ENCODE peak calls at places on chromosomes 13 and 19, in six cellular contexts. One of them, this sample, is unnamed.

GRCh38 chr13:35817642-35818576 is 313.3 kb downstream of the DCLK1 start:
- DNase-seq in ascending aorta: no peak
- DNase-seq in dorsolateral prefrontal cortex: no peak
- DNase-seq in ovary: no peak
- DNase-seq in cardiac muscle cell: no peak
- DNase-seq in OCI-LY7: no peak
- DNase-seq in this sample: no peak

GRCh38 chr13:30739646-30740642 is 4.6 kb downstream of the ALOX5AP start:
- DNase-seq in ascending aorta: no peak
- DNase-seq in dorsolateral prefrontal cortex: no peak
- DNase-seq in ovary: no peak
- DNase-seq in cardiac muscle cell: no peak
- DNase-seq in OCI-LY7: peak; percentile 5
- DNase-seq in this sample: no peak

GRCh38 chr13:75800545-75800944 is 164.4 kb downstream of the LMO7 start:
- DNase-seq in ascending aorta: no peak
- DNase-seq in dorsolateral prefrontal cortex: no peak
- DNase-seq in ovary: no peak
- DNase-seq in cardiac muscle cell: peak; percentile 23
- DNase-seq in OCI-LY7: no peak
- DNase-seq in this sample: no peak

GRCh38 chr19:14375582-14376291 is 5.5 kb upstream of the ADGRE5 start:
- DNase-seq in ascending aorta: peak; percentile 43
- DNase-seq in dorsolateral prefrontal cortex: no peak
- DNase-seq in ovary: no peak
- DNase-seq in cardiac muscle cell: peak; percentile 72
- DNase-seq in OCI-LY7: peak; percentile 51
- DNase-seq in this sample: peak; percentile 81

GRCh38 chr13:21232196-21232595 is 55.7 kb downstream of the MRPL57 start:
- DNase-seq in ascending aorta: no peak
- DNase-seq in dorsolateral prefrontal cortex: no peak
- DNase-seq in ovary: peak; percentile 24
- DNase-seq in cardiac muscle cell: no peak
- DNase-seq in OCI-LY7: no peak
- DNase-seq in this sample: no peak

GRCh38 chr13:20988909-20989735 is 72.3 kb downstream of the LATS2 start:
- DNase-seq in ascending aorta: no peak
- DNase-seq in dorsolateral prefrontal cortex: no peak
- DNase-seq in ovary: no peak
- DNase-seq in cardiac muscle cell: no peak
- DNase-seq in OCI-LY7: no peak
- DNase-seq in this sample: no peak

GRCh38 chr13:46751811-46752635 is 44.9 kb downstream of the ESD start:
- DNase-seq in ascending aorta: no peak
- DNase-seq in dorsolateral prefrontal cortex: peak; percentile 53
- DNase-seq in ovary: no peak
- DNase-seq in cardiac muscle cell: no peak
- DNase-seq in OCI-LY7: peak; percentile 65
- DNase-seq in this sample: no peak

GRCh38 chr19:3036119-3036794 is 7.2 kb upstream of the TLE2 start:
- DNase-seq in ascending aorta: peak; percentile 62
- DNase-seq in dorsolateral prefrontal cortex: peak; percentile 96
- DNase-seq in ovary: peak; percentile 95
- DNase-seq in cardiac muscle cell: peak; percentile 95
- DNase-seq in OCI-LY7: peak; percentile 89
- DNase-seq in this sample: peak; percentile 96

GRCh38 chr13:25570185-25570584 is 198.4 kb downstream of the ATP8A2 start:
- DNase-seq in ascending aorta: no peak
- DNase-seq in dorsolateral prefrontal cortex: no peak
- DNase-seq in ovary: no peak
- DNase-seq in cardiac muscle cell: no peak
- DNase-seq in OCI-LY7: no peak
- DNase-seq in this sample: no peak

GRCh38 chr19:40443930-40444180 is 280 bp downstream of the SERTAD3 start:
- DNase-seq in ascending aorta: no peak
- DNase-seq in dorsolateral prefrontal cortex: no peak
- DNase-seq in ovary: no peak
- DNase-seq in cardiac muscle cell: no peak
- DNase-seq in OCI-LY7: peak; percentile 69
- DNase-seq in this sample: no peak

GRCh38 chr19:11247391-11247790 is 8.0 kb downstream of the ANGPTL8 start:
- DNase-seq in ascending aorta: no peak
- DNase-seq in dorsolateral prefrontal cortex: no peak
- DNase-seq in ovary: peak; percentile 49
- DNase-seq in cardiac muscle cell: no peak
- DNase-seq in OCI-LY7: no peak
- DNase-seq in this sample: peak; percentile 93

GRCh38 chr19:13155472-13156284 is 5.5 kb downstream of the IER2 start:
- DNase-seq in ascending aorta: peak; percentile 40
- DNase-seq in dorsolateral prefrontal cortex: no peak
- DNase-seq in ovary: peak; percentile 84
- DNase-seq in cardiac muscle cell: peak; percentile 65
- DNase-seq in OCI-LY7: peak; percentile 91
- DNase-seq in this sample: peak; percentile 90

GRCh38 chr19:47004012-47004465 is 15.6 kb upstream of the NPAS1 start:
- DNase-seq in ascending aorta: no peak
- DNase-seq in dorsolateral prefrontal cortex: peak; percentile 24
- DNase-seq in ovary: no peak
- DNase-seq in cardiac muscle cell: no peak
- DNase-seq in OCI-LY7: no peak
- DNase-seq in this sample: no peak

DNA sequence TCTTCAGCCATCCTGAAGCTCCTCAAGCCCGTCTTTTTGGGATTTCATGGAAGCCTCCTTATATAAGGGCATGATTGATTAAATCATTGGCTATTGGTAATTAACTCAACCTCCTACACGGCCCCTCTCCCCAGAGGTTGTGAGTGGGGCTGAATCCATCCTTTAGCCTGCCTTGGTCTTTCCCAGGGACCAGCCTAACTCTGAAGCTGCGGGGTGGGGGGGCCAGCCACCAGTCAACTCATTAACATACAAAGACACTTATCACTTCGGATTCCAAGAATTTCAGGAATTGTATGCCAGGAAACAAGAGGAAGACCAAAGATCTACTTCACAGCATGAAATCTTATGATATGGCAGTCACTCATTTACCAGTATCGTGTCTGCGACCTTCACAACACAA is 9.9 kb downstream of the COL4A1 start:
- DNase-seq in ascending aorta: no peak
- DNase-seq in dorsolateral prefrontal cortex: no peak
- DNase-seq in ovary: peak; percentile 30
- DNase-seq in cardiac muscle cell: no peak
- DNase-seq in OCI-LY7: no peak
- DNase-seq in this sample: no peak
- H3K27ac ChIP-seq in ascending aorta: peak overlapping the region; percentile 26
- H3K27ac ChIP-seq in dorsolateral prefrontal cortex: no peak overlapping the region
- H3K27ac ChIP-seq in ovary: no peak overlapping the region
- H3K27ac ChIP-seq in cardiac muscle cell: no peak overlapping the region
- H3K27ac ChIP-seq in OCI-LY7: no peak overlapping the region
- H3K27ac ChIP-seq in this sample: no peak overlapping the region

DNA sequence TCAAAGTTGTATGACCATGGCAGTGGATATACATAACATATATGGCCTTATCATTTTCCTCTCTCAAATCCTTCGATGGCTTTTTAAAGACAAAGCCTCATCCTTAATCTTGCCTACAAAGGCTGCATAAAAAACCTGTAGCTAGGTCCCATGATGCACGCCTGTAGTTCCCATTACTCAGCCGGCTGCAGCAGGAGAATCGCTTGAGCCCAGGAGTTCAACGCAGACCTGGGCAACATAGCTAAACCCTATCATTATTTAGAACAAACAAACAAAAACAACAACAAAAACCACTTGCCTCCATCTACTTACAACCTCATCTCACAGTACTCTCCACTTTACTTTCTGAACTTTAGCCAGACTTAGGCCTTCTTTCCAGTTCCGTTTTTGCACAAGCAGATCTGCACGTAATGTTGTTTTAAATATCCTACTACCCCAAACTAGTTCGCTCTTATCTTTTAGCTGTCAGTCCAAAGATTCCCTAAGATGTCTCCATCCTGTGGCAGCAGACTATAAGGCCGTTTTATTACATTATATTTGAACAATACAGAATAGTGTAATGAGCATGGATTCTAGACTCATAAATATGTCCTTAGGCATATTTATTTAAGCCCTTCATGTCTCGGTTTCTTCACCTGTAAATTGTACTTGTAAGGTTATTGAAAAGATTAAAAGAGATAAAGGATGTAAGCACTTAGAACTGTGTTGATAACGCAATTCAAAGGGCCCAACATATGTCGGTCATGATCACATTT is 969 bp upstream of the POMP start:
- DNase-seq in ascending aorta: no peak
- DNase-seq in dorsolateral prefrontal cortex: no peak
- DNase-seq in ovary: no peak
- DNase-seq in cardiac muscle cell: no peak
- DNase-seq in OCI-LY7: peak; percentile 17
- DNase-seq in this sample: no peak
- H3K27ac ChIP-seq in ascending aorta: peak overlapping the region; percentile 97
- H3K27ac ChIP-seq in dorsolateral prefrontal cortex: peak overlapping the region; percentile 92
- H3K27ac ChIP-seq in ovary: peak overlapping the region; percentile 95
- H3K27ac ChIP-seq in cardiac muscle cell: peak overlapping the region; percentile 90
- H3K27ac ChIP-seq in OCI-LY7: peak overlapping the region; percentile 68
- H3K27ac ChIP-seq in this sample: peak overlapping the region; percentile 97

DNA sequence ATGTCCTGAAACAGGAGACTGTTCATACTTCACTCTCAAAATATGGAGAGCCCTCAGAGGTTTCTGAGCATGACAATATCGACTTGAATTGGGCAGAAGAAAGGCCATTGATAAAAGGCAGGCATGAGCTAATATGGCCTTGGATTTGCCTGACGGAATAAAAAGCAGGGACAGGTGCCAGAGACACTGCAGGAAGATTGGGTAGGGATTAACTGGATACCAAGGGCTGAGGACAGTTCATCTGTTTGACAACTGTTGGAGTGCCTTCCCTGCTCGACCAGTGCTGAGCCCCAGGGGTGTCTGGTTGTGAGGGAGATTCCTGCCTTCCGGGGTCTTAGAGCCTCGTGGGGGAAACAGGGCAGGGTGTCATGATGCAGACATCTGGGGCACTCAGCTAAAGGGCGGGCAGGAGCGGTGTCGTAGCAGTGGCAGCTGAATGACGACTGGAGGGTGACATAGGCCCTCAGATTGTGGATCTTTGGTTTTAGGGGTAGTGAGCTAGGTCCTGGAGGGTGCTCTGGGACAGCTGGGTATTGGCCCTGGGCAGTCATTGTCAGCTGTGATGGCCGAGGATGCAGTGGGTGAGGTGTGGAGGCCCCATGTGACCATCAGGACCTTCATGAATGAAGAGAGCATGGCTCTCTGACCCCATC is 12.3 kb downstream of the GATAD2A start:
- DNase-seq in ascending aorta: no peak
- DNase-seq in dorsolateral prefrontal cortex: no peak
- DNase-seq in ovary: no peak
- DNase-seq in cardiac muscle cell: no peak
- DNase-seq in OCI-LY7: no peak
- DNase-seq in this sample: no peak
- H3K27ac ChIP-seq in ascending aorta: no peak overlapping the region
- H3K27ac ChIP-seq in dorsolateral prefrontal cortex: no peak overlapping the region
- H3K27ac ChIP-seq in ovary: no peak overlapping the region
- H3K27ac ChIP-seq in cardiac muscle cell: peak overlapping the region; percentile 51
- H3K27ac ChIP-seq in OCI-LY7: no peak overlapping the region
- H3K27ac ChIP-seq in this sample: no peak overlapping the region

GRCh38 chr19:43762814-43763213 is 8.1 kb upstream of the SMG9 start:
- DNase-seq in ascending aorta: no peak
- DNase-seq in dorsolateral prefrontal cortex: no peak
- DNase-seq in ovary: no peak
- DNase-seq in cardiac muscle cell: no peak
- DNase-seq in OCI-LY7: no peak
- DNase-seq in this sample: no peak
- H3K27ac ChIP-seq in ascending aorta: peak overlapping the region; percentile 57
- H3K27ac ChIP-seq in dorsolateral prefrontal cortex: no peak overlapping the region
- H3K27ac ChIP-seq in ovary: no peak overlapping the region
- H3K27ac ChIP-seq in cardiac muscle cell: no peak overlapping the region
- H3K27ac ChIP-seq in OCI-LY7: no peak overlapping the region
- H3K27ac ChIP-seq in this sample: no peak overlapping the region

GRCh38 chr19:6735181-6735891 is 2.0 kb downstream of the GPR108 start:
- DNase-seq in ascending aorta: no peak
- DNase-seq in dorsolateral prefrontal cortex: no peak
- DNase-seq in ovary: peak; percentile 39
- DNase-seq in cardiac muscle cell: no peak
- DNase-seq in OCI-LY7: no peak
- DNase-seq in this sample: no peak

GRCh38 chr19:6737284-6737872 is at the start of gene GPR108:
- DNase-seq in ascending aorta: peak; percentile 99
- DNase-seq in dorsolateral prefrontal cortex: peak; percentile 100
- DNase-seq in ovary: peak; percentile 99
- DNase-seq in cardiac muscle cell: peak; percentile 99
- DNase-seq in OCI-LY7: peak; percentile 100
- DNase-seq in this sample: peak; percentile 100

GRCh38 chr19:6736169-6736916 is 1.0 kb downstream of the GPR108 start:
- DNase-seq in ascending aorta: no peak
- DNase-seq in dorsolateral prefrontal cortex: peak; percentile 53
- DNase-seq in ovary: peak; percentile 82
- DNase-seq in cardiac muscle cell: peak; percentile 86
- DNase-seq in OCI-LY7: peak; percentile 90
- DNase-seq in this sample: peak; percentile 76

GRCh38 chr19:6737873-6738725 is 719 bp upstream of the GPR108 start:
- DNase-seq in ascending aorta: no peak
- DNase-seq in dorsolateral prefrontal cortex: peak; percentile 95
- DNase-seq in ovary: peak; percentile 94
- DNase-seq in cardiac muscle cell: peak; percentile 83
- DNase-seq in OCI-LY7: peak; percentile 95
- DNase-seq in this sample: peak; percentile 97

DNA sequence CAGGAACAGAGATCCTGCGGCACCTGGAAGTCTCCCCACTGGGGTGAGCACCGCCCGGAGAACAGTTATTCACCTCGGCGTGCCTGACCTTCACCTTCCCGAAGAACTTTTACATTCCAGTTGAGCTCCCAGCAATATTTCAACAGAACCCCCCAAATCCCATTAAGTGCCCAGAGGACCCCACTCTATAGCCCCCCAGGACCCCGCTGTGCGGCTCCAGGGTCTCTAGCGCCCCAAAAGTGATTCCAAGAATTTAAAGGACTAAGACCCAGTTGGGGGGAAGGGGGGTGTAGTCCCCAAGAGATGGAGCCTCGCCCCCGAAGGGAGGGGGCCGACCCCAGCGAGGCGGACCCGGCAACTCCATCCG is 480 bp downstream of the GPR108 start:
- DNase-seq in ascending aorta: no peak
- DNase-seq in dorsolateral prefrontal cortex: no peak
- DNase-seq in ovary: no peak
- DNase-seq in cardiac muscle cell: no peak
- DNase-seq in OCI-LY7: no peak
- DNase-seq in this sample: no peak
- H3K27ac ChIP-seq in ascending aorta: peak overlapping the region; percentile 97
- H3K27ac ChIP-seq in dorsolateral prefrontal cortex: peak overlapping the region; percentile 99
- H3K27ac ChIP-seq in ovary: peak overlapping the region; percentile 99
- H3K27ac ChIP-seq in cardiac muscle cell: peak overlapping the region; percentile 98
- H3K27ac ChIP-seq in OCI-LY7: peak overlapping the region; percentile 74
- H3K27ac ChIP-seq in this sample: peak overlapping the region; percentile 98

DNA sequence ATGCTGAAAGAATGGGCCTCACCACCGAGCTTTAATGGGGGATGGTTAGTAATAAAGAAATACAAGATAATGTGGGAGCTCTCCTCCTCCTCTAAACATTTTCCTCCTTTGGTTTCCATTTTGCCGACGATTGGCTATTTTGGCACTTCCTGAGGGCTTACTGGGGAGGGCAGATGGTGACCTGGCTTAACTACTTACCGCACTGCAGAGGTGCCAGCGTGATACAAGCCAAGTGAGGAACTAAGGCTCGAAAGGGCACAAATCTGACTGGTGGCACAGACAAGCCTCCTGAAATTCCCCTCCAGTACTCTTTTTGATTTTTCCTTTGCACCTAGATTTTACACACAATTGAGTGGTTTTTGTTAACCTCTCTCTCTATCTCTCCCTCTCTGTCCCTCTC is 53.3 kb upstream of the RAP2A start:
- DNase-seq in ascending aorta: no peak
- DNase-seq in dorsolateral prefrontal cortex: peak; percentile 53
- DNase-seq in ovary: no peak
- DNase-seq in cardiac muscle cell: no peak
- DNase-seq in OCI-LY7: no peak
- DNase-seq in this sample: no peak
- H3K27ac ChIP-seq in ascending aorta: no peak overlapping the region
- H3K27ac ChIP-seq in dorsolateral prefrontal cortex: peak overlapping the region; percentile 33
- H3K27ac ChIP-seq in ovary: no peak overlapping the region
- H3K27ac ChIP-seq in cardiac muscle cell: no peak overlapping the region
- H3K27ac ChIP-seq in OCI-LY7: no peak overlapping the region
- H3K27ac ChIP-seq in this sample: no peak overlapping the region

This sample was measured in heart left ventricle.